ENCODE peak calls at places on chromosomes 7 and 10, in nine cellular contexts. A is skeletal muscle cell, L is erythroblast, U is tibial nerve, B is hypothalamus, K is NCI-H345, N is ELR, G is HuH-7.5, Z is NCI-H748 treated with DMSO at 0.1 percent for 48 hours. Y is an unnamed sample.

GRCh38 chr10:50375051-50375452 is 123.7 kb upstream of the ASAH2 start:
- DNase-seq in A (no peak), L (no peak), U (no peak), B (no peak), K (no peak), N (no peak), G (no peak), Z (no peak), Y (no peak)

GRCh38 chr10:3865565-3865964 is 80.6 kb upstream of the KLF6 start:
- DNase-seq in A (no peak), L (no peak), U (no peak), B (no peak), K (no peak), N (no peak), G (no peak), Z (no peak), Y (no peak)

GRCh38 chr10:43273543-43273942 is 6.7 kb upstream of the RASGEF1A start:
- DNase-seq in A (no peak), L (no peak), U (no peak), B (no peak), K (no peak), N (no peak), G (no peak), Z (no peak), Y (no peak)

GRCh38 chr7:18041202-18041601 is 13.6 kb upstream of the PRPS1L1 start:
- DNase-seq in A (no peak), L (no peak), U (no peak), B (no peak), K (no peak), N (peak), G (no peak), Z (no peak), Y (peak)

GRCh38 chr7:157767466-157767865 is 430.7 kb downstream of the DNAJB6 start:
- DNase-seq in A (no peak), L (no peak), U (no peak), B (no peak), K (no peak), N (no peak), G (no peak), Z (no peak), Y (no peak)

GRCh38 chr10:63375859-63376258 is 89.9 kb downstream of the JMJD1C start:
- DNase-seq in A (peak), L (no peak), U (no peak), B (no peak), K (no peak), N (no peak), G (no peak), Z (no peak), Y (no peak)

GRCh38 chr10:63105811-63106755 is 27.0 kb upstream of the NRBF2 start:
- DNase-seq in A (no peak), L (no peak), U (peak), B (peak), K (no peak), N (peak), G (no peak), Z (no peak), Y (no peak)

GRCh38 chr10:103590060-103590459 is 96.6 kb downstream of the NEURL1 start:
- DNase-seq in A (no peak), L (no peak), U (no peak), B (no peak), K (no peak), N (no peak), G (no peak), Z (no peak), Y (no peak)

GRCh38 chr10:55091691-55092328 is 290.8 kb upstream of the PCDH15 start:
- DNase-seq in A (no peak), L (peak), U (no peak), B (no peak), K (no peak), N (peak), G (no peak), Z (no peak), Y (no peak)

GRCh38 chr10:34697366-34698247 is 117.5 kb downstream of the PARD3 start:
- DNase-seq in A (no peak), L (no peak), U (no peak), B (no peak), K (no peak), N (no peak), G (no peak), Z (no peak), Y (no peak)

GRCh38 chr7:129777195-129777844 is 165.8 kb downstream of the NRF1 start:
- DNase-seq in A (no peak), L (no peak), U (no peak), B (no peak), K (no peak), N (no peak), G (no peak), Z (no peak), Y (no peak)

GRCh38 chr7:157755741-157756140 is 418.9 kb downstream of the DNAJB6 start:
- DNase-seq in A (no peak), L (no peak), U (no peak), B (no peak), K (no peak), N (no peak), G (no peak), Z (no peak), Y (no peak)

GRCh38 chr10:25455980-25456567 is 281.3 kb downstream of the GPR158 start:
- DNase-seq in A (no peak), L (no peak), U (no peak), B (no peak), K (no peak), N (no peak), G (no peak), Z (no peak), Y (no peak)

GRCh38 chr7:132028144-132028920 is 471.9 kb upstream of the PODXL start:
- DNase-seq in A (no peak), L (no peak), U (no peak), B (no peak), K (no peak), N (no peak), G (no peak), Z (no peak), Y (no peak)

GRCh38 chr7:102061981-102062390 is 224.7 kb upstream of the SH2B2 start:
- DNase-seq in A (no peak), L (no peak), U (no peak), B (no peak), K (no peak), N (peak), G (no peak), Z (no peak), Y (no peak)

GRCh38 chr10:124742418-124743187 is 1.6 kb downstream of the FAM53B start:
- DNase-seq in A (no peak), L (peak), U (no peak), B (peak), K (peak), N (peak), G (peak), Z (peak), Y (no peak)

Y was measured in AG04450.